ENCODE peak calls at places on chromosomes 6 and 20, in nine cellular contexts. V is stimulated activated CD4-positive, alpha-beta T cell treated with anti-CD3 and anti-CD28 coated beads, TNF-alpha, amount 100 ng/mL, for 24 hours; G is C1 segment of cervical spinal cord; Z is GM13977; L is effector memory CD8-positive, alpha-beta T cell; U is activated CD4-positive, alpha-beta T cell treated with anti-CD3 and anti-CD28 coated beads for 24 hours; K is pancreas; B is caudate nucleus; N is activated T-cell treated with anti-CD3 and anti-CD28 coated beads, Interleukin-2, amount 50 U/mL, for 4 hours. E is an unnamed sample.

GRCh38 chr6:42047220-42047590 is 3.1 kb upstream of the TAF8 start:
- DNase-seq in B (no peak), Z (no peak), L (no peak), G (no peak), V (no peak), U (no peak), N (no peak), K (no peak), E (no peak)

GRCh38 chr20:33401042-33401921 is at the start of gene CDK5RAP1:
- DNase-seq in N (peak; percentile 77), Z (peak; percentile 89), U (peak; percentile 80), B (peak; percentile 75), K (peak; percentile 73), V (peak; percentile 78), L (peak; percentile 81), G (peak; percentile 36), E (peak; percentile 95)

GRCh38 chr20:59939052-59939878 is 840 bp downstream of the PPP1R3D start:
- DNase-seq in U (no peak), K (peak; percentile 20), L (no peak), N (no peak), V (no peak), B (no peak), Z (peak; percentile 32), G (no peak), E (peak; percentile 90)

GRCh38 chr6:43125119-43125518 is 46.0 kb upstream of the SRF start:
- DNase-seq in V (no peak), L (no peak), U (no peak), K (no peak), G (no peak), N (no peak), Z (no peak), B (no peak), E (no peak)

GRCh38 chr6:118017301-118017854 is 110.3 kb downstream of the SLC35F1 start:
- DNase-seq in N (no peak), L (no peak), Z (no peak), U (no peak), B (no peak), V (no peak), G (no peak), K (no peak), E (no peak)

GRCh38 chr6:41702771-41703494 is 32.5 kb downstream of the TFEB start:
- DNase-seq in V (no peak), B (no peak), L (no peak), U (no peak), Z (no peak), K (no peak), N (no peak), G (no peak), E (peak; percentile 67)

GRCh38 chr20:59010321-59010994 is 3.4 kb upstream of the CTSZ start:
- DNase-seq in B (no peak), G (no peak), U (no peak), L (no peak), Z (no peak), V (no peak), N (no peak), K (no peak), E (no peak)

GRCh38 chr6:13447949-13448724 is 39.3 kb downstream of the GFOD1 start:
- DNase-seq in G (no peak), Z (no peak), K (no peak), L (no peak), N (no peak), B (no peak), V (no peak), U (no peak), E (no peak)

GRCh38 chr6:53898026-53898795 is 103.4 kb downstream of the LRRC1 start:
- DNase-seq in V (no peak), Z (no peak), L (no peak), B (no peak), U (no peak), N (no peak), G (no peak), K (no peak), E (no peak)

GRCh38 chr6:6872924-6873344 is 234.8 kb upstream of the RREB1 start:
- DNase-seq in L (no peak), Z (no peak), B (no peak), G (no peak), K (no peak), U (no peak), N (no peak), V (no peak), E (no peak)

E was measured in spleen.